ENCODE peak calls at places on chromosome 1, in seven cellular contexts. One of them, this sample, is unnamed.

GRCh38 chr1:111804736-111805135 is 49.0 kb downstream of the DDX20 start:
- DNase-seq in right cardiac atrium: no peak
- DNase-seq in epithelial cell of esophagus: no peak
- DNase-seq in fibroblast of lung: no peak
- DNase-seq in neuronal stem cell: no peak
- DNase-seq in IMR-90: no peak
- DNase-seq in esophagus squamous epithelium: no peak
- DNase-seq in this sample: no peak

GRCh38 chr1:15148004-15148403 is 5.5 kb upstream of the TMEM51 start:
- DNase-seq in right cardiac atrium: no peak
- DNase-seq in epithelial cell of esophagus: no peak
- DNase-seq in fibroblast of lung: no peak
- DNase-seq in neuronal stem cell: no peak
- DNase-seq in IMR-90: no peak
- DNase-seq in esophagus squamous epithelium: no peak
- DNase-seq in this sample: no peak

GRCh38 chr1:206723500-206724472 is 39.1 kb downstream of the MAPKAPK2 start:
- DNase-seq in right cardiac atrium: peak; percentile 71
- DNase-seq in epithelial cell of esophagus: peak; percentile 78
- DNase-seq in fibroblast of lung: peak; percentile 95
- DNase-seq in neuronal stem cell: no peak
- DNase-seq in IMR-90: peak; percentile 86
- DNase-seq in esophagus squamous epithelium: no peak
- DNase-seq in this sample: peak; percentile 86

GRCh38 chr1:207923561-207923960 is 12.6 kb upstream of the CD34 start:
- DNase-seq in right cardiac atrium: peak; percentile 74
- DNase-seq in epithelial cell of esophagus: no peak
- DNase-seq in fibroblast of lung: no peak
- DNase-seq in neuronal stem cell: no peak
- DNase-seq in IMR-90: no peak
- DNase-seq in esophagus squamous epithelium: no peak
- DNase-seq in this sample: no peak

GRCh38 chr1:55070765-55071164 is 31.4 kb downstream of the PCSK9 start:
- DNase-seq in right cardiac atrium: no peak
- DNase-seq in epithelial cell of esophagus: no peak
- DNase-seq in fibroblast of lung: no peak
- DNase-seq in neuronal stem cell: no peak
- DNase-seq in IMR-90: no peak
- DNase-seq in esophagus squamous epithelium: no peak
- DNase-seq in this sample: no peak

GRCh38 chr1:47023268-47024137 is at the start of gene CYP4X1:
- DNase-seq in right cardiac atrium: peak; percentile 79
- DNase-seq in epithelial cell of esophagus: peak; percentile 49
- DNase-seq in fibroblast of lung: no peak
- DNase-seq in neuronal stem cell: no peak
- DNase-seq in IMR-90: no peak
- DNase-seq in esophagus squamous epithelium: no peak
- DNase-seq in this sample: no peak

GRCh38 chr1:3895279-3895950 is 4.7 kb downstream of the C1orf174 start:
- DNase-seq in right cardiac atrium: no peak
- DNase-seq in epithelial cell of esophagus: no peak
- DNase-seq in fibroblast of lung: no peak
- DNase-seq in neuronal stem cell: no peak
- DNase-seq in IMR-90: peak; percentile 18
- DNase-seq in esophagus squamous epithelium: no peak
- DNase-seq in this sample: no peak

GRCh38 chr1:180951881-180952656 is 39.4 kb downstream of the KIAA1614 start:
- DNase-seq in right cardiac atrium: no peak
- DNase-seq in epithelial cell of esophagus: no peak
- DNase-seq in fibroblast of lung: no peak
- DNase-seq in neuronal stem cell: no peak
- DNase-seq in IMR-90: no peak
- DNase-seq in esophagus squamous epithelium: no peak
- DNase-seq in this sample: no peak

GRCh38 chr1:209363112-209363511 is 220.4 kb upstream of the CAMK1G start:
- DNase-seq in right cardiac atrium: no peak
- DNase-seq in epithelial cell of esophagus: peak; percentile 57
- DNase-seq in fibroblast of lung: no peak
- DNase-seq in neuronal stem cell: no peak
- DNase-seq in IMR-90: no peak
- DNase-seq in esophagus squamous epithelium: no peak
- DNase-seq in this sample: no peak

GRCh38 chr1:208737922-208738321 is 493.7 kb upstream of the PLXNA2 start:
- DNase-seq in right cardiac atrium: no peak
- DNase-seq in epithelial cell of esophagus: no peak
- DNase-seq in fibroblast of lung: no peak
- DNase-seq in neuronal stem cell: no peak
- DNase-seq in IMR-90: no peak
- DNase-seq in esophagus squamous epithelium: no peak
- DNase-seq in this sample: no peak

GRCh38 chr1:77882411-77882810 is 6.0 kb upstream of the NEXN start:
- DNase-seq in right cardiac atrium: no peak
- DNase-seq in epithelial cell of esophagus: no peak
- DNase-seq in fibroblast of lung: no peak
- DNase-seq in neuronal stem cell: no peak
- DNase-seq in IMR-90: no peak
- DNase-seq in esophagus squamous epithelium: no peak
- DNase-seq in this sample: no peak

GRCh38 chr1:67759692-67760029 is 73.6 kb downstream of the GNG12 start:
- DNase-seq in right cardiac atrium: no peak
- DNase-seq in epithelial cell of esophagus: no peak
- DNase-seq in fibroblast of lung: no peak
- DNase-seq in neuronal stem cell: no peak
- DNase-seq in IMR-90: peak; percentile 42
- DNase-seq in esophagus squamous epithelium: no peak
- DNase-seq in this sample: no peak

GRCh38 chr1:54238353-54239040 is 38.5 kb downstream of the MRPL37 start:
- DNase-seq in right cardiac atrium: no peak
- DNase-seq in epithelial cell of esophagus: no peak
- DNase-seq in fibroblast of lung: no peak
- DNase-seq in neuronal stem cell: no peak
- DNase-seq in IMR-90: no peak
- DNase-seq in esophagus squamous epithelium: no peak
- DNase-seq in this sample: no peak

GRCh38 chr1:71463144-71463543 is 382.3 kb upstream of the ZRANB2 start:
- DNase-seq in right cardiac atrium: no peak
- DNase-seq in epithelial cell of esophagus: peak; percentile 5
- DNase-seq in fibroblast of lung: peak; percentile 46
- DNase-seq in neuronal stem cell: no peak
- DNase-seq in IMR-90: peak; percentile 30
- DNase-seq in esophagus squamous epithelium: no peak
- DNase-seq in this sample: no peak

GRCh38 chr1:29349871-29350491 is 113.7 kb downstream of the PTPRU start:
- DNase-seq in right cardiac atrium: no peak
- DNase-seq in epithelial cell of esophagus: no peak
- DNase-seq in fibroblast of lung: no peak
- DNase-seq in neuronal stem cell: no peak
- DNase-seq in IMR-90: no peak
- DNase-seq in esophagus squamous epithelium: no peak
- DNase-seq in this sample: no peak
- H3K4me3 ChIP-seq in right cardiac atrium: no peak overlapping the region
- H3K4me3 ChIP-seq in epithelial cell of esophagus: no peak overlapping the region
- H3K4me3 ChIP-seq in fibroblast of lung: no peak overlapping the region
- H3K4me3 ChIP-seq in neuronal stem cell: no peak overlapping the region
- H3K4me3 ChIP-seq in IMR-90: no peak overlapping the region
- H3K4me3 ChIP-seq in esophagus squamous epithelium: no peak overlapping the region
- H3K4me3 ChIP-seq in this sample: no peak overlapping the region

GRCh38 chr1:212945056-212945455 is 5.3 kb upstream of the VASH2 start:
- DNase-seq in right cardiac atrium: no peak
- DNase-seq in epithelial cell of esophagus: no peak
- DNase-seq in fibroblast of lung: no peak
- DNase-seq in neuronal stem cell: no peak
- DNase-seq in IMR-90: no peak
- DNase-seq in esophagus squamous epithelium: no peak
- DNase-seq in this sample: no peak
- H3K4me3 ChIP-seq in right cardiac atrium: no peak overlapping the region
- H3K4me3 ChIP-seq in epithelial cell of esophagus: no peak overlapping the region
- H3K4me3 ChIP-seq in fibroblast of lung: no peak overlapping the region
- H3K4me3 ChIP-seq in neuronal stem cell: no peak overlapping the region
- H3K4me3 ChIP-seq in IMR-90: no peak overlapping the region
- H3K4me3 ChIP-seq in esophagus squamous epithelium: no peak overlapping the region
- H3K4me3 ChIP-seq in this sample: no peak overlapping the region

DNA sequence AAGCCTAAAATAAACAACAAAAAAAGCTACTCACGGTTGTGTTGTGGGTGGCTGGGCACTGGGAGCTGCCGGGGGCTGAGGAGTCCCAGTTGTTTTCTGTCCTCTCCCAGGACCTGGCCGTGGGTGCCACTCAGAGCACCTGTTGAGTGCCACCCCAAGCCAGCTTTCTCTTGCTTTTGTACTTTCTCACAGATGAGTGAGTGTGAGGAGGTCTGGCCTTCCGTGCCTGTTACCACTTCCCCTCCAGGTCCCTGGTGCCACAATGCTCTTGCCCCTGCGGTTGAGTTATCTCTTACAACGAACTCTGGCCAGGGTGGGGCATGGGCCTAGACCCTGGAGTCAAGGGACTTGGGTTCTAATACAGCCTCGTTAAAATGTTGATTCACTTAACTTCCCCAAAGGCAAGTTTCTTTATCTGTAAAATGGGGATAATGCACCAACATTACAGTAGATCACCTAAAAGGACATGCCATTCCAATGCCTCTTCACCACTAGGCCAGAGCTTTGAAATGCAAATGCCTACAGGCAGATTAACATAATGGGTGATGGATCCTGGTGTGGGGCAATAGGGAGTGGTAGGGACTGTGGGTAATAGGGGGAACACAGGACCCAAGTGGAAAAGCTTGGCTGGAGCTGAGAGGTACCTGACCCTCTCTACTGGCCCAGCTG is at the start of gene CNR2:
- DNase-seq in right cardiac atrium: no peak
- DNase-seq in epithelial cell of esophagus: no peak
- DNase-seq in fibroblast of lung: no peak
- DNase-seq in neuronal stem cell: no peak
- DNase-seq in IMR-90: no peak
- DNase-seq in esophagus squamous epithelium: peak; percentile 21
- DNase-seq in this sample: no peak
- H3K4me3 ChIP-seq in right cardiac atrium: no peak within 1 kb of the TSS
- H3K4me3 ChIP-seq in epithelial cell of esophagus: no peak within 1 kb of the TSS
- H3K4me3 ChIP-seq in fibroblast of lung: no peak within 1 kb of the TSS
- H3K4me3 ChIP-seq in neuronal stem cell: no peak within 1 kb of the TSS
- H3K4me3 ChIP-seq in IMR-90: no peak within 1 kb of the TSS
- H3K4me3 ChIP-seq in esophagus squamous epithelium: no peak within 1 kb of the TSS
- H3K4me3 ChIP-seq in this sample: no peak within 1 kb of the TSS

DNA sequence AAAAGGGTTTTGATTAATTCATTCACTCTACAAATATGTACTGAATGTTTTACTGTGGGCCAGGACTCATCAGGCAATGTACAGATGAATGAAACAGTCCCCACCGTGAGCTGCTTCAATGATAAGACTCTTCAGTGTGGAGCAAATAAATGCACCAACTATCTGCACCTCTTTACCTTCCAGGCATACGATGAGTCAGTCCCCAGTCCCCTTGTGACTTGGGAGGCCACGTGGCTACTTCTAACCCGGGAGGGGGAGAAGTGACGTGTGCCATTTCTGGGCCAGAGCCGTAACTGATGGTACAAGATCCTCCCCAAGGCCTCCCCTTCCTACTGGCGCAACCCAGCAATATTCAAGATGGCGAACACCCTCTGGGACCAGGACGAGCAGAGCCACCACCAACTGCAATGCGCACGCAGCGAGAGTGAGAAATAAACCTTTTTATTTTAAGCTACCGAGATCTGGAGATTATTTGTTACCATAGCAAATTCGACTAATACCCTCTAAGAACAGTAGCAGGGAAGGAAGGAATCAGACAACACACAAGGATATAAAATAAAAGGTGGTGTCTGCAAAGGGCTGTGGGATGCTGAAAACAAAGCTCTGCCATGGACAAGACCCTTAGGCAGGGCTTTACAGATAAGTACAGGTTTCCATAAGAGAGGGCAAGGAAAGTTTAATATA is 74.5 kb downstream of the NPHP4 start:
- DNase-seq in right cardiac atrium: no peak
- DNase-seq in epithelial cell of esophagus: peak; percentile 19
- DNase-seq in fibroblast of lung: no peak
- DNase-seq in neuronal stem cell: no peak
- DNase-seq in IMR-90: no peak
- DNase-seq in esophagus squamous epithelium: no peak
- DNase-seq in this sample: no peak
- H3K4me3 ChIP-seq in right cardiac atrium: no peak overlapping the region
- H3K4me3 ChIP-seq in epithelial cell of esophagus: no peak overlapping the region
- H3K4me3 ChIP-seq in fibroblast of lung: no peak overlapping the region
- H3K4me3 ChIP-seq in neuronal stem cell: no peak overlapping the region
- H3K4me3 ChIP-seq in IMR-90: no peak overlapping the region
- H3K4me3 ChIP-seq in esophagus squamous epithelium: no peak overlapping the region
- H3K4me3 ChIP-seq in this sample: no peak overlapping the region

GRCh38 chr1:100177295-100178042 is 587 bp downstream of the LRRC39 start:
- DNase-seq in right cardiac atrium: no peak
- DNase-seq in epithelial cell of esophagus: no peak
- DNase-seq in fibroblast of lung: no peak
- DNase-seq in neuronal stem cell: no peak
- DNase-seq in IMR-90: no peak
- DNase-seq in esophagus squamous epithelium: no peak
- DNase-seq in this sample: no peak
- H3K4me3 ChIP-seq in right cardiac atrium: peak overlapping the region; percentile 70
- H3K4me3 ChIP-seq in epithelial cell of esophagus: no peak overlapping the region
- H3K4me3 ChIP-seq in fibroblast of lung: no peak overlapping the region
- H3K4me3 ChIP-seq in neuronal stem cell: no peak overlapping the region
- H3K4me3 ChIP-seq in IMR-90: no peak overlapping the region
- H3K4me3 ChIP-seq in esophagus squamous epithelium: no peak overlapping the region
- H3K4me3 ChIP-seq in this sample: no peak overlapping the region

GRCh38 chr1:90725961-90726715 is 9.0 kb upstream of the BARHL2 start:
- DNase-seq in right cardiac atrium: no peak
- DNase-seq in epithelial cell of esophagus: peak; percentile 22
- DNase-seq in fibroblast of lung: peak; percentile 20
- DNase-seq in neuronal stem cell: no peak
- DNase-seq in IMR-90: peak; percentile 1
- DNase-seq in esophagus squamous epithelium: no peak
- DNase-seq in this sample: no peak
- H3K4me3 ChIP-seq in right cardiac atrium: peak overlapping the region; percentile 31
- H3K4me3 ChIP-seq in epithelial cell of esophagus: no peak overlapping the region
- H3K4me3 ChIP-seq in fibroblast of lung: peak overlapping the region; percentile 1
- H3K4me3 ChIP-seq in neuronal stem cell: no peak overlapping the region
- H3K4me3 ChIP-seq in IMR-90: peak overlapping the region; percentile 15
- H3K4me3 ChIP-seq in esophagus squamous epithelium: no peak overlapping the region
- H3K4me3 ChIP-seq in this sample: peak overlapping the region; percentile 26

DNA sequence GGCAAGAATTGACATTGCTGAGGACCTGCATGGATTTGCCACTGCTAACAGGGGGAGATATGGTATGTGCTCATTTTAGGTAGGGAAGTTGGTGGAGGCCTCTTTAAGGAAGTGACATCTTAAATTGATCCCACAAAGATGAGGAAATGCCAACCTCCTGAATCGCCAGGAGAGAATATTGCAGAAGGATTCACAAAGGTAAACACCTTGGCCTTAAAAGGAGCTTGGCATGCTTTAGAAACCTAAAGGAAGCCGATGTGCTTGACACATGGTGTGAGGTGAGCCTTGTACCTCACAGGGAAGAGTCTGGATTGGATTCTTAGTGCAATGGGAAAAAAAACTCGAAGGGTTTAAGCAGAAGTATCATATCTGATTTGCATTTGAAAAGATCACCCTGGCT is 470.5 kb upstream of the DAB1 start:
- DNase-seq in right cardiac atrium: no peak
- DNase-seq in epithelial cell of esophagus: peak; percentile 87
- DNase-seq in fibroblast of lung: no peak
- DNase-seq in neuronal stem cell: no peak
- DNase-seq in IMR-90: no peak
- DNase-seq in esophagus squamous epithelium: no peak
- DNase-seq in this sample: no peak
- H3K4me3 ChIP-seq in right cardiac atrium: no peak overlapping the region
- H3K4me3 ChIP-seq in epithelial cell of esophagus: no peak overlapping the region
- H3K4me3 ChIP-seq in fibroblast of lung: no peak overlapping the region
- H3K4me3 ChIP-seq in neuronal stem cell: no peak overlapping the region
- H3K4me3 ChIP-seq in IMR-90: no peak overlapping the region
- H3K4me3 ChIP-seq in esophagus squamous epithelium: no peak overlapping the region
- H3K4me3 ChIP-seq in this sample: no peak overlapping the region

This sample was measured in skeletal muscle cell.